ENCODE peak calls at places on chromosomes 1 and 21, in four cellular contexts. O, Z, F and P are unnamed samples. For H3K36me3 and H3K9me3, the result is how much of the 10 kb centered on the place peaks cover.

GRCh38 chr1:85091647-85092295 is 43.5 kb upstream of the MCOLN3 start:
- DNase-seq in F (no peak), O (peak), Z (no peak), P (no peak)

GRCh38 chr1:16321176-16321867 is 31.0 kb downstream of the FBXO42 start:
- DNase-seq in Z (no peak), O (peak), F (no peak), P (no peak)

GRCh38 chr1:179728266-179728665 is 14.8 kb upstream of the FAM163A start:
- DNase-seq in O (no peak), F (no peak), Z (no peak), P (no peak)

GRCh38 chr1:172323666-172324065 is 96.8 kb upstream of the C1orf105 start:
- DNase-seq in Z (no peak), O (no peak), F (no peak), P (no peak)

GRCh38 chr1:211648336-211648735 is 27.1 kb downstream of the NEK2 start:
- DNase-seq in O (peak), Z (no peak), F (no peak), P (no peak)

GRCh38 chr1:180151508-180151907 is 3.2 kb upstream of the QSOX1 start:
- DNase-seq in F (no peak), O (peak), Z (no peak), P (no peak)

GRCh38 chr1:245197911-245198379 is 43.2 kb downstream of the KIF26B start:
- DNase-seq in Z (no peak), O (peak), F (no peak), P (no peak)

GRCh38 chr1:65958561-65959350 is 166.1 kb downstream of the PDE4B start:
- DNase-seq in F (no peak), Z (peak), O (peak), P (no peak)

GRCh38 chr1:111581166-111581565 is 38.4 kb upstream of the RAP1A start:
- DNase-seq in F (no peak), Z (no peak), O (no peak), P (no peak)

GRCh38 chr21:42674351-42674940 is 21.0 kb downstream of the PDE9A start:
- DNase-seq in O (no peak), Z (peak), F (no peak), P (no peak)

GRCh38 chr1:189678779-189679178 is 798.9 kb downstream of the BRINP3 start:
- DNase-seq in O (no peak), Z (no peak), F (no peak), P (no peak)

GRCh38 chr21:32135401-32136363 is 143.2 kb downstream of the MIS18A start:
- DNase-seq in O (no peak), Z (no peak), F (no peak), P (peak)

GRCh38 chr1:175208773-175209492 is 16.4 kb upstream of the KIAA0040 start:
- DNase-seq in O (no peak), F (no peak), Z (no peak), P (no peak)

GRCh38 chr1:12075195-12076114 is 12.4 kb downstream of the TNFRSF8 start:
- DNase-seq in O (peak), F (no peak), Z (no peak), P (no peak)

GRCh38 chr1:16972210-16972916 is 8.1 kb downstream of the MFAP2 start:
- DNase-seq in O (no peak), Z (no peak), F (no peak), P (no peak)

GRCh38 chr21:39020751-39021474 is 162.3 kb downstream of the PSMG1 start:
- DNase-seq in Z (no peak), O (peak), F (no peak), P (no peak)

GRCh38 chr1:20641986-20642385 is 8.7 kb downstream of the PINK1 start:
- DNase-seq in Z (no peak), F (no peak), O (no peak), P (no peak)

GRCh38 chr1:38741341-38741740 is 118.2 kb downstream of the RRAGC start:
- DNase-seq in F (no peak), O (no peak), Z (no peak), P (no peak)

GRCh38 chr1:24929091-24929875 is 793 bp downstream of the RUNX3 start:
- DNase-seq in F (no peak), Z (no peak), O (peak), P (no peak)

GRCh38 chr21:42461881-42462877 is 33.8 kb downstream of the RSPH1 start:
- DNase-seq in F (no peak), O (no peak), Z (no peak), P (no peak)

GRCh38 chr1:59908682-59909081 is 17.9 kb downstream of the CYP2J2 start:
- DNase-seq in F (no peak), Z (no peak), O (no peak), P (no peak)

GRCh38 chr1:220879090-220879508 is at the start of gene HLX:
- DNase-seq in O (peak), F (peak), Z (peak), P (peak)

GRCh38 chr1:171817511-171818265 is 23.6 kb upstream of the DNM3 start:
- DNase-seq in Z (no peak), F (no peak), O (peak), P (no peak)

GRCh38 chr1:32865639-32866038 is 5.1 kb downstream of the FNDC5 start:
- DNase-seq in F (no peak), Z (no peak), O (no peak), P (no peak)

GRCh38 chr1:113976609-113977278 is 2.5 kb upstream of the OLFML3 start:
- DNase-seq in F (no peak), Z (peak), O (no peak), P (no peak)

GRCh38 chr1:21652937-21653743 is 16.0 kb downstream of the RAP1GAP start:
- DNase-seq in Z (no peak), O (no peak), F (no peak), P (no peak)

GRCh38 chr1:11648732-11649158 is 5.5 kb downstream of the FBXO2 start:
- DNase-seq in Z (peak), O (no peak), F (no peak), P (no peak)

GRCh38 chr1:160007577-160008200 is 24.1 kb downstream of the PIGM start:
- DNase-seq in F (no peak), O (no peak), Z (peak), P (no peak)

GRCh38 chr1:115432061-115432460 is 94.0 kb upstream of the NGF start:
- DNase-seq in O (peak), Z (no peak), F (no peak), P (no peak)

GRCh38 chr1:60562715-60563114 is 489.1 kb upstream of the C1orf87 start:
- DNase-seq in Z (no peak), O (no peak), F (no peak), P (no peak)

GRCh38 chr1:91018006-91018405 is 3.8 kb downstream of the ZNF644 start:
- DNase-seq in Z (no peak), O (no peak), F (no peak), P (no peak)

GRCh38 chr1:245858683-245859509 is 648.2 kb downstream of the SMYD3 start:
- DNase-seq in F (no peak), Z (no peak), O (no peak), P (no peak)

GRCh38 chr1:234934611-234935033 is 194.0 kb downstream of the TOMM20 start:
- DNase-seq in O (peak), F (no peak), Z (no peak), P (no peak)

GRCh38 chr1:2268285-2269056 is 40.4 kb downstream of the SKI start:
- DNase-seq in O (no peak), F (no peak), Z (no peak), P (no peak)

GRCh38 chr1:118918230-118918939 is 69.8 kb downstream of the TBX15 start:
- DNase-seq in F (no peak), O (no peak), Z (no peak), P (no peak)

GRCh38 chr1:221230605-221231004 is 351.4 kb downstream of the HLX start:
- DNase-seq in F (no peak), Z (no peak), O (no peak), P (no peak)

DNA sequence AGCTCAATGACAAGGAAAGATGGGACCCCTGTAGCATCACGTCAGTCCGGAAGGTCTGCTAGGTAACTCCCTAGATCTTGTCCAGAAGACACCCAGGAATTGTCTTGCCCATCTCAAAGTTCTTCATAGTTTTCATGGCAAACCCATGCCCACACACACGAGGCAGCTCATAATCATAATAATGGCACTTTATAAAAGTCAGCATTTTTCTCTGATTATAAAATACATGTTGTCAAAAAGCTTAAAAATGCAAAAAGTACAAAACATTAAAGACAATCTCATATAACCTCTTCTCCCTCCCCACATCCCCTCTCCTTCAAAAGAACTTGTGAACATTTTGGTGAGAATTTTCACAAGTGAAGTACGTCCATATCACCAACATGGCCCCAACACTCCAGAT is 30.8 kb downstream of the EPHX1 start:
- DNase-seq in F (no peak), O (no peak), Z (no peak), P (no peak)
- H3K36me3 ChIP-seq in F (half or more), O (under half), Z (under half), P (under half)

GRCh38 chr1:78673120-78673519 is 23.5 kb downstream of the IFI44 start:
- DNase-seq in F (no peak), O (no peak), Z (no peak), P (no peak)
- TF ChIP-seq CTCF in F (no peak), O (no peak), Z (no peak), P (no peak)

DNA sequence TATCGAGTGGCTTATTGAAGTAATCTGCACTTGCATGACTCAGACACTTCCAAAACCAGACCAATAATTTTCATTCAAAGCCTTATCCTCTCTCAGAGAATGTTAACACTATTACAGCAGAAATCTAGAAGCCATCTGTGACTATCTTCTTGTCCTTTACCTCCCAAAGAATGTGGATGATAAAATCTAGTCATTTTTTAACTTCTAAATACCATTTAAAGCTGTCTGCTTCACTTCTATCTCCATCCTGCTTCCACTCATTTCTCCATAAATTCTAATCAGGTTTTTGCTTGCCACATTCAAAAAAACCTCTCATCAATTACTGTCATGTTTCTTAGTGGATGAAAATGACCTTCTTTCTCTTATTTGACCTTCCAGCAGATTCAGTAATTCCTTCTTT is 1999.5 kb downstream of the MRPL39 start:
- DNase-seq in O (no peak), Z (no peak), F (no peak), P (no peak)
- H3K9me3 ChIP-seq in O (under half), Z (under half), F (under half), P (under half)

GRCh38 chr1:169127305-169127704 is 20.8 kb downstream of the ATP1B1 start:
- DNase-seq in Z (no peak), F (no peak), O (no peak), P (no peak)

GRCh38 chr1:169122976-169123375 is 16.5 kb downstream of the ATP1B1 start:
- DNase-seq in Z (no peak), O (no peak), F (no peak), P (no peak)

GRCh38 chr1:169126335-169126734 is 19.8 kb downstream of the ATP1B1 start:
- DNase-seq in F (no peak), Z (no peak), O (no peak), P (no peak)

GRCh38 chr1:169121146-169121923 is 14.8 kb downstream of the ATP1B1 start:
- DNase-seq in Z (no peak), F (no peak), O (no peak), P (no peak)

DNA sequence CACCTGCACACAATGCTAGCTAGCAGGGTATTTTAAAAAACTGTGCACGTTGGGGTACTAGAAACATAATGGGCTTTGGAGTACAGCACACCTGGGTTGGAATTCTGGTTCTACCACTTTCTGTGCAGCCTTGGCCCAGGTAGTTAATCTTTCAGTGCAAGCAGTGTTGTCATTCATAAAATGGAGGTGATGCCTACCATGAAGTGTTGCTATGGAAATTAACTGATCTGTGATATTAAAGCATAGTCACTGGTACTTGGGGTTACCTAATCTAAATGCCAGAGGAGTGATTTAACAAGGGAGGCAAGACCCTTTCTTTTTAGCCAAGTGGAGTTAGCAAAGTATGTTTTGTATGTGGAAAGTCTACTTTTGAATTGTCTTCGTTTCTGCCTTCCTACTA is 18.0 kb downstream of the ATP1B1 start:
- DNase-seq in O (no peak), Z (no peak), F (no peak), P (no peak)
- H3K36me3 ChIP-seq in O (under half), Z (under half), F (half or more), P (under half)

DNA sequence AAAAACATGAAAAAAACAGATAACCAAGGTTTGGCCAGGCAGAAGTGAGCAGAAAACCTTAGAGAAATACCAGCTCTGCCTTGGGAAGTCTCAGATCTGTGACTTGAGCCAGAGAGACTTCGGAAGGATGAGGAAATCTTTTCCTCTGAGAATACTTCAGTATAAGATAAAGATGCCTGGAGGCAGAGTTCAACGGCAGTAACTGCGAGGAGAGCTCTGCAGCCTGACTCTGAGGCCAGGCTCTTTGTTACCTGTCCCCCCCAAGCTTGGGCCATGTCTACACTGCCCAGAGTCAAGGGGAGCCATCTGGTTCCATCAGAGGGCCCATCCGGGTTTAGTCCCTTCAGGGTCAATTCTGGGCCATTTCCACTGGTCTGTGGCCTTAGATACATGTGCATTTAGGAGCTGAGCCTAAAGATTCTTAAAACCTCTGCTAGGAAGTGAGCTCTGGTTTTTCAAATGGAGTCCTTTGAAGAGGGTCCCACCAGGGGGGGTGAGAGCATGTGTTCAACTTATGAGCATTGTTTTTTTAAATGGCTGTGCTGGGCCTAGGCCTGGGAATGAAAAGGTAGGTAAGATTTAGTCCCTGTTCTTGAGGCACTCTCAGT is 8.7 kb downstream of the KIRREL1 start:
- DNase-seq in O (peak), F (no peak), Z (no peak), P (no peak)
- TF ChIP-seq CTCF in O (no peak), F (no peak), Z (no peak), P (no peak)

GRCh38 chr1:79055856-79056255 is 49.3 kb upstream of the ADGRL4 start:
- DNase-seq in O (no peak), Z (no peak), F (no peak), P (no peak)

DNA sequence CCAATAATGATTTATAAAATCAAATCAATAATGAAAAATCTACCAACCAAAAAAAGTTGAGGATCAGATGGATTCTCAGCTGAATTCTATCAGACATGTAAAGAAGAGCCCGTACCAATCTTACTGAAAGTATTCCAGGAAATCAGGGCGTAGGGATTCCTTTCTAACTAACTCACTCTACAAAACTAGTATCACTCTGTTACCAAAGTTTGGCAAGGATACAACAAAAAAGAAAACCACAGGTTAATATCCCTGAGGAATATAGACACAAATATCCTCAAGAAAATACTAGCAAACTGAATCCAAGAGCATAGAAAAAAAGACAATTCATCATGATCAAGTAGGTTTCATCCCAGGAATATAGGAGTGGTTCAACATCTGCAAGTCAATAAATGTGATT is 52.8 kb upstream of the ADGRL4 start:
- DNase-seq in Z (no peak), O (peak), F (no peak), P (no peak)
- H3K9me3 ChIP-seq in Z (under half), O (under half), F (under half), P (under half)

DNA sequence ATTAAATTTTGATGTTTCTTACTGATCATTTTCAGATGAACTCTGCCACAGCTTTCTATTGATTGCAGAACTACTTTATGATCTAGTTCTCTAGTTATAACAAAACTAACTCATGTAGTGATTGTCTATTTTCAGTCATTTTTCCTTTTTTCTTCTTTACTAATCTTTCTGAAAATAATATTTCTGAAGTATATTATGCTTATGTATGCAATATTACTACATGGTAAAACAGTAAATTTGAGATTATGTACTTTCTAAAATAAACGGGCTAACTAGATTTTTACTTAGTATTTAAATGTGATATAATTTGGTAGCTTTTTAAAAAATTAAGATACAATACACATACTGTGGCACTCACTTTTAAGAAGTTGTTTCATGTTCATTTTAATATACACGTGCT is 7.6 kb downstream of the TSNAX start:
- DNase-seq in F (no peak), Z (no peak), O (no peak), P (no peak)
- H3K36me3 ChIP-seq in F (half or more), Z (half or more), O (under half), P (under half)

GRCh38 chr21:35678393-35678792 is 381.9 kb downstream of the SETD4 start:
- DNase-seq in O (no peak), F (no peak), Z (no peak), P (no peak)
- TF ChIP-seq CTCF in O (no peak), F (no peak), Z (no peak), P (no peak)

GRCh38 chr1:4055677-4055967 is 155.6 kb upstream of the C1orf174 start:
- DNase-seq in Z (no peak), F (no peak), O (no peak), P (no peak)
- H3K9me3 ChIP-seq in Z (under half), F (under half), O (under half), P (under half)

DNA sequence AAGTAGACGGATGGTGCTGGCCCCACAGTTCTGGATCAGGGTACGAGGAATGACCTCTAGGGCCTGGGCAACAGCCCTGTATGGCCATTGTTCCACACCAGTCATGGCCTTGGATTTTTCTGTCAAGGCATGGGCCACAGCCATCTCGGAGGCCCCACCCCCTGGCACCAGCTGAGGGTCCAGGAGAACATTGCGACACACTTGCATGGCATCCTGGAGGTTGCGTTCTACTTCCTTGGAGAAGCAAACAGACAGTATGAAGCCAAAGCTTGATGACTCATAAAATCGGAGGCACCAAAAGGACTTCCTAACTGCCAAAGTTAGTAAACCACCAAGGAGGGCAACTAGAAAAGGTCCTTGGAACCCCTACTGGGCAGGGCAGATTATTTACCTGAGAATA is 11.9 kb upstream of the VHLL start:
- DNase-seq in Z (no peak), F (no peak), O (no peak), P (no peak)
- H3K36me3 ChIP-seq in Z (half or more), F (half or more), O (under half), P (under half)